ENCODE peak calls at places on chromosomes 13 and 19, in five cellular contexts. One of them, this sample, is unnamed.

GRCh38 chr13:29573190-29573589 is 22.3 kb downstream of the SLC7A1 start:
- DNase-seq in lung microvascular endothelial cell: peak; percentile 51
- DNase-seq in adipocyte: no peak
- DNase-seq in heart right ventricle: no peak
- DNase-seq in tibial nerve: peak; percentile 57
- DNase-seq in this sample: peak; percentile 73

GRCh38 chr19:15161028-15161984 is 39.5 kb downstream of the NOTCH3 start:
- DNase-seq in lung microvascular endothelial cell: peak; percentile 72
- DNase-seq in adipocyte: no peak
- DNase-seq in heart right ventricle: no peak
- DNase-seq in tibial nerve: no peak
- DNase-seq in this sample: no peak

GRCh38 chr19:32067686-32068085 is 277.7 kb upstream of the ZNF507 start:
- DNase-seq in lung microvascular endothelial cell: no peak
- DNase-seq in adipocyte: no peak
- DNase-seq in heart right ventricle: no peak
- DNase-seq in tibial nerve: no peak
- DNase-seq in this sample: no peak

GRCh38 chr13:76293346-76293745 is 592.9 kb downstream of the KCTD12 start:
- DNase-seq in lung microvascular endothelial cell: peak; percentile 60
- DNase-seq in adipocyte: peak; percentile 74
- DNase-seq in heart right ventricle: no peak
- DNase-seq in tibial nerve: no peak
- DNase-seq in this sample: no peak

GRCh38 chr13:45433381-45433790 is 15.2 kb upstream of the SLC25A30 start:
- DNase-seq in lung microvascular endothelial cell: no peak
- DNase-seq in adipocyte: no peak
- DNase-seq in heart right ventricle: no peak
- DNase-seq in tibial nerve: no peak
- DNase-seq in this sample: no peak

GRCh38 chr13:113831061-113831460 is 32.8 kb downstream of the GAS6 start:
- DNase-seq in lung microvascular endothelial cell: no peak
- DNase-seq in adipocyte: no peak
- DNase-seq in heart right ventricle: no peak
- DNase-seq in tibial nerve: no peak
- DNase-seq in this sample: no peak

GRCh38 chr13:108777421-108778420 is 148.3 kb downstream of the MYO16 start:
- DNase-seq in lung microvascular endothelial cell: no peak
- DNase-seq in adipocyte: no peak
- DNase-seq in heart right ventricle: no peak
- DNase-seq in tibial nerve: no peak
- DNase-seq in this sample: no peak

GRCh38 chr19:2044709-2045500 is 6.1 kb downstream of the MKNK2 start:
- DNase-seq in lung microvascular endothelial cell: no peak
- DNase-seq in adipocyte: no peak
- DNase-seq in heart right ventricle: no peak
- DNase-seq in tibial nerve: no peak
- DNase-seq in this sample: no peak

GRCh38 chr19:10565567-10566407 is at the start of gene KRI1:
- DNase-seq in lung microvascular endothelial cell: peak; percentile 98
- DNase-seq in adipocyte: peak; percentile 99
- DNase-seq in heart right ventricle: peak; percentile 98
- DNase-seq in tibial nerve: peak; percentile 96
- DNase-seq in this sample: peak; percentile 99

GRCh38 chr19:35986664-35987570 is 8.1 kb upstream of the SDHAF1 start:
- DNase-seq in lung microvascular endothelial cell: no peak
- DNase-seq in adipocyte: peak; percentile 45
- DNase-seq in heart right ventricle: peak; percentile 12
- DNase-seq in tibial nerve: no peak
- DNase-seq in this sample: peak; percentile 35

GRCh38 chr19:54959840-54960239 is 6.3 kb upstream of the NLRP2 start:
- DNase-seq in lung microvascular endothelial cell: no peak
- DNase-seq in adipocyte: no peak
- DNase-seq in heart right ventricle: no peak
- DNase-seq in tibial nerve: no peak
- DNase-seq in this sample: no peak

GRCh38 chr13:76879876-76880270 is 6.3 kb downstream of the KCTD12 start:
- DNase-seq in lung microvascular endothelial cell: no peak
- DNase-seq in adipocyte: no peak
- DNase-seq in heart right ventricle: no peak
- DNase-seq in tibial nerve: no peak
- DNase-seq in this sample: no peak

GRCh38 chr13:105537113-105537512 is 998.3 kb downstream of the EFNB2 start:
- DNase-seq in lung microvascular endothelial cell: no peak
- DNase-seq in adipocyte: no peak
- DNase-seq in heart right ventricle: no peak
- DNase-seq in tibial nerve: no peak
- DNase-seq in this sample: no peak

GRCh38 chr13:25252229-25252628 is 35.1 kb downstream of the MTMR6 start:
- DNase-seq in lung microvascular endothelial cell: no peak
- DNase-seq in adipocyte: no peak
- DNase-seq in heart right ventricle: no peak
- DNase-seq in tibial nerve: no peak
- DNase-seq in this sample: no peak

This sample was measured in left colon.